ENCODE peak calls at places on chromosomes 3 and 15, in six cellular contexts. Y is HepG2, P is K562, X is HCT116, T is upper lobe of left lung, G is GM12878. Z is an unnamed sample.

GRCh38 chr3:171458857-171459129 is 1.4 kb downstream of the TNIK start:
- ATAC-seq in Y (no peak), P (no peak), X (no peak), T (no peak), G (no peak), Z (no peak)

GRCh38 chr15:59384507-59384906 is 11.8 kb upstream of the MYO1E start:
- ATAC-seq in Y (no peak), P (no peak), X (no peak), T (no peak), G (peak; percentile 73), Z (no peak)

GRCh38 chr3:124206225-124206624 is 214.3 kb upstream of the ROPN1 start:
- ATAC-seq in Y (no peak), P (no peak), X (no peak), T (no peak), G (no peak), Z (no peak)

GRCh38 chr3:190579514-190580137 is 65.7 kb downstream of the IL1RAP start:
- ATAC-seq in Y (no peak), P (no peak), X (no peak), T (no peak), G (no peak), Z (no peak)

GRCh38 chr15:83935774-83936173 is 281.9 kb downstream of the ADAMTSL3 start:
- ATAC-seq in Y (no peak), P (no peak), X (no peak), T (no peak), G (no peak), Z (no peak)

GRCh38 chr3:181712505-181713299 is 977 bp downstream of the SOX2 start:
- ATAC-seq in Y (peak; percentile 7), P (no peak), X (no peak), T (peak; percentile 37), G (peak; percentile 28), Z (no peak)

GRCh38 chr15:78024141-78024567 is 53.4 kb downstream of the TBC1D2B start:
- ATAC-seq in Y (no peak), P (no peak), X (no peak), T (peak; percentile 66), G (no peak), Z (peak; percentile 94)

GRCh38 chr3:108412351-108412750 is 98.0 kb downstream of the MYH15 start:
- ATAC-seq in Y (no peak), P (no peak), X (no peak), T (no peak), G (no peak), Z (no peak)

GRCh38 chr15:97991972-97992541 is 31.6 kb downstream of the ARRDC4 start:
- ATAC-seq in Y (no peak), P (no peak), X (no peak), T (peak; percentile 15), G (no peak), Z (no peak)

DNA sequence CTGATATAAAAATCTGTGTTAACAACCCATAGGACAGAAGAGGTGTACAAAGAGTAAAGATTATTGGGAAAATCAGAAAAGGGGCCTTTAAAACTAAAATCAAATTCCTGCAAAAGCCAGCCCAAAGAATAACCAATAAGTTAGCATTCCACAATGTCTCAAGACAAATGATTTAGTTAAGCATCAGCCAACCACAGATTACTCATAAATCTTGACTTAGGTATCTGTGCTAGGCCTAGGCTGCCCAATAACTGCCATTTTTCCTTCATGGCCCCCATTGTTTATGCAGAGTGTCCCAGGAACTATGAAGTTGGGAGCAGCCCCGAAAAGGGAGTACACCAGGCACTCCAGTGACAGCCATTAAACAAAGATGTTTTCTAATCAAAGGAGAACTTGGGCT is 7.4 kb downstream of the TRANK1 start:
- ATAC-seq in Y (no peak), P (no peak), X (no peak), T (no peak), G (no peak), Z (no peak)
- TF ChIP-seq POLR2A in Y (no peak), P (no peak), X (no peak), T (no peak), G (no peak), Z (no peak)

GRCh38 chr3:128770387-128770786 is 44.4 kb downstream of the RAB7A start:
- ATAC-seq in Y (no peak), P (no peak), X (no peak), T (no peak), G (no peak), Z (no peak)
- TF ChIP-seq POLR2AphosphoS5 in Y (no peak), P (no peak), X (no peak), T (no peak), G (no peak), Z (no peak)

GRCh38 chr3:141230293-141230692 is 1.3 kb upstream of the PXYLP1 start:
- ATAC-seq in Y (no peak), P (no peak), X (no peak), T (no peak), G (no peak), Z (no peak)
- H3K4me1 ChIP-seq in Y (peaks cover 59% of the 10 kb centered on the region), P (peaks cover 7% of the 10 kb centered on the region), X (peaks cover 7% of the 10 kb centered on the region), T (peaks cover 15% of the 10 kb centered on the region), G (peaks cover 3% of the 10 kb centered on the region), Z (peaks cover 25% of the 10 kb centered on the region)

GRCh38 chr3:21934576-21934975 is 183.6 kb upstream of the ZNF385D start:
- ATAC-seq in Y (no peak), P (no peak), X (no peak), T (no peak), G (no peak), Z (no peak)
- TF ChIP-seq POLR2A in Y (no peak), P (no peak), X (no peak), T (no peak), G (no peak), Z (no peak)

GRCh38 chr3:192864943-192865342 is 52.7 kb downstream of the MB21D2 start:
- ATAC-seq in Y (no peak), P (no peak), X (no peak), T (no peak), G (peak; percentile 70), Z (peak; percentile 78)
- TF ChIP-seq POLR2AphosphoS5 in Y (no peak), P (no peak), X (no peak), T (peak; percentile 56), G (no peak), Z (peak; percentile 51)

DNA sequence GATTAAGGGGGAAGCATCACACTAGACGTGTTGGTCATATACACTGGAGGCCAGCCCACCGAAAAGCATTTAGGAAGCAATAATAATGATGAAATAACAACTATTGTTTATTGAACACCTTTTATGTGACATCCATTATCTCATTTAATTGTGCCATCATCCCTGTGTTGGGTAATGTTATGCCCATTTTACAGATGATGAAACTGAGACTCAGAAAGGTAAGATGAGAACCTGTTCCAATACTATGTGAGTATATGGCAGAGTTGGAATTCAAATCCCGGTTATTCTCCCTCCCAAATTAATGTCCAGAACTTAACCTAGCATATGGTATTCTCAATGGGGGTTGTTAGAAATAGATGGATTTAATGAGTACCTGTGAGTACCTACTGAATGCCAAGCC is 99.2 kb downstream of the SMAD6 start:
- ATAC-seq in Y (no peak), P (no peak), X (no peak), T (no peak), G (no peak), Z (no peak)
- H3K4me1 ChIP-seq in Y (peaks cover 25% of the 10 kb centered on the region), P (peaks cover 45% of the 10 kb centered on the region), X (peaks cover 40% of the 10 kb centered on the region), T (peaks cover 32% of the 10 kb centered on the region), G (no peaks in the 10 kb centered on the region), Z (no peaks in the 10 kb centered on the region)

Z was measured in gastroesophageal sphincter.